ENCODE peak calls at places on chromosomes 7 and 10, in six cellular contexts. E, W, U, S, D and X are unnamed samples.

GRCh38 chr10:15472431-15473400 is 101.6 kb upstream of the FAM171A1 start:
- DNase-seq in U (peak; percentile 90), D (no peak), W (no peak), E (no peak), S (no peak), X (no peak)

GRCh38 chr10:14468022-14468421 is 137.3 kb upstream of the FRMD4A start:
- DNase-seq in S (no peak), U (no peak), W (peak; percentile 28), E (no peak), D (peak; percentile 86), X (no peak)

GRCh38 chr10:21661087-21661486 is 127.1 kb downstream of the MLLT10 start:
- DNase-seq in W (no peak), D (peak; percentile 54), E (no peak), S (no peak), U (no peak), X (no peak)

GRCh38 chr10:47021850-47022249 is 110.6 kb downstream of the PTPN20 start:
- DNase-seq in E (no peak), D (no peak), S (no peak), U (no peak), W (no peak), X (no peak)

GRCh38 chr7:2275101-2275500 is 33.1 kb downstream of the NUDT1 start:
- DNase-seq in S (no peak), D (no peak), U (no peak), E (no peak), W (no peak), X (no peak)

GRCh38 chr10:30579554-30579953 is 50.0 kb downstream of the LYZL2 start:
- DNase-seq in D (no peak), S (no peak), E (no peak), U (no peak), W (no peak), X (no peak)

GRCh38 chr7:94374231-94374630 is 20.5 kb upstream of the COL1A2 start:
- DNase-seq in W (no peak), D (peak; percentile 57), U (peak; percentile 91), E (no peak), S (peak; percentile 56), X (no peak)

GRCh38 chr10:3364768-3365480 is 192.3 kb upstream of the PITRM1 start:
- DNase-seq in E (no peak), U (no peak), S (no peak), D (no peak), W (no peak), X (no peak)

GRCh38 chr7:3260425-3260762 is 40.7 kb upstream of the SDK1 start:
- DNase-seq in D (peak; percentile 51), S (peak; percentile 28), U (peak; percentile 72), W (no peak), E (peak; percentile 23), X (no peak)

GRCh38 chr7:90560730-90561129 is 35.4 kb upstream of the CDK14 start:
- DNase-seq in E (no peak), U (no peak), D (peak; percentile 32), S (no peak), W (no peak), X (no peak)

GRCh38 chr10:62512732-62513475 is 138.7 kb downstream of the ZNF365 start:
- DNase-seq in D (peak; percentile 87), U (no peak), E (no peak), W (no peak), S (peak; percentile 32), X (no peak)

GRCh38 chr10:124180947-124181549 is 87.7 kb upstream of the CHST15 start:
- DNase-seq in S (peak; percentile 86), E (no peak), W (peak; percentile 33), U (peak; percentile 82), D (peak; percentile 85), X (no peak)

GRCh38 chr10:98006266-98006665 is 24.2 kb downstream of the CRTAC1 start:
- DNase-seq in S (no peak), E (no peak), D (no peak), W (no peak), U (no peak), X (no peak)

GRCh38 chr10:102473445-102474331 is 22.3 kb upstream of the C10orf95 start:
- DNase-seq in E (no peak), D (no peak), S (no peak), W (no peak), U (no peak), X (no peak)

GRCh38 chr7:106679153-106679931 is 18.4 kb upstream of the CCDC71L start:
- DNase-seq in U (peak; percentile 65), D (peak; percentile 97), W (no peak), E (peak; percentile 82), S (peak; percentile 13), X (peak; percentile 33)

GRCh38 chr7:107538001-107538400 is 25.7 kb downstream of the COG5 start:
- DNase-seq in S (no peak), D (no peak), U (no peak), E (no peak), W (no peak), X (no peak)

GRCh38 chr7:126993626-126994213 is 259.0 kb downstream of the GRM8 start:
- DNase-seq in U (no peak), E (peak; percentile 93), W (no peak), S (no peak), D (no peak), X (no peak)

GRCh38 chr7:136845899-136846465 is 22.5 kb upstream of the CHRM2 start:
- DNase-seq in W (no peak), U (no peak), D (no peak), E (peak; percentile 12), S (no peak), X (no peak)